ENCODE peak calls at places on chromosomes 3 and 15, in eight cellular contexts. C, Z, O, G, U, I, Y and X are unnamed samples.

GRCh38 chr15:83973816-83974215 is 261.8 kb upstream of the GOLGA6L4 start:
- DNase-seq in C (no peak), Z (no peak), O (peak), G (no peak), U (no peak), I (no peak), Y (no peak), X (no peak)

GRCh38 chr3:119418641-119419040 is 44.8 kb downstream of the TMEM39A start:
- DNase-seq in C (no peak), Z (no peak), O (peak), G (no peak), U (no peak), I (no peak), Y (no peak), X (no peak)

GRCh38 chr3:177451940-177452484 is 254.7 kb upstream of the TBL1XR1 start:
- DNase-seq in C (no peak), Z (no peak), O (no peak), G (no peak), U (no peak), I (no peak), Y (no peak), X (no peak)

GRCh38 chr15:40906947-40907802 is 12.9 kb downstream of the VPS18 start:
- DNase-seq in C (no peak), Z (peak), O (peak), G (no peak), U (peak), I (no peak), Y (no peak), X (no peak)

GRCh38 chr3:29936054-29936453 is 655.2 kb downstream of the RBMS3 start:
- DNase-seq in C (no peak), Z (no peak), O (no peak), G (no peak), U (no peak), I (no peak), Y (no peak), X (no peak)

GRCh38 chr15:32998979-32999677 is 195.4 kb downstream of the FMN1 start:
- DNase-seq in C (no peak), Z (no peak), O (no peak), G (no peak), U (no peak), I (no peak), Y (no peak), X (no peak)

GRCh38 chr15:90004671-90005070 is 3.5 kb downstream of the ZNF710 start:
- DNase-seq in C (no peak), Z (no peak), O (no peak), G (no peak), U (no peak), I (no peak), Y (no peak), X (peak)

GRCh38 chr15:93478922-93479321 is 389.9 kb upstream of the RGMA start:
- DNase-seq in C (no peak), Z (no peak), O (no peak), G (no peak), U (no peak), I (no peak), Y (no peak), X (no peak)

GRCh38 chr3:119557192-119557873 is 2.1 kb downstream of the CD80 start:
- DNase-seq in C (no peak), Z (no peak), O (no peak), G (no peak), U (no peak), I (no peak), Y (no peak), X (no peak)

GRCh38 chr3:64853456-64853855 is 165.7 kb upstream of the ADAMTS9 start:
- DNase-seq in C (no peak), Z (no peak), O (no peak), G (no peak), U (no peak), I (no peak), Y (no peak), X (no peak)

GRCh38 chr15:44261007-44261706 is 27.4 kb upstream of the GOLM2 start:
- DNase-seq in C (no peak), Z (no peak), O (no peak), G (no peak), U (no peak), I (no peak), Y (no peak), X (no peak)

GRCh38 chr3:128568602-128569490 is 75.8 kb upstream of the GATA2 start:
- DNase-seq in C (no peak), Z (no peak), O (no peak), G (no peak), U (no peak), I (no peak), Y (no peak), X (no peak)

GRCh38 chr3:153967260-153967659 is 153.9 kb upstream of the ARHGEF26 start:
- DNase-seq in C (no peak), Z (no peak), O (no peak), G (no peak), U (no peak), I (no peak), Y (no peak), X (no peak)

GRCh38 chr3:39267631-39268553 is 11.9 kb downstream of the CX3CR1 start:
- DNase-seq in C (no peak), Z (no peak), O (no peak), G (no peak), U (no peak), I (no peak), Y (no peak), X (no peak)

GRCh38 chr3:14126017-14126902 is 1.4 kb downstream of the TMEM43 start:
- DNase-seq in C (no peak), Z (no peak), O (peak), G (no peak), U (no peak), I (no peak), Y (no peak), X (no peak)

GRCh38 chr3:156507285-156507684 is 47.6 kb downstream of the SSR3 start:
- DNase-seq in C (no peak), Z (no peak), O (no peak), G (no peak), U (no peak), I (no peak), Y (no peak), X (no peak)

GRCh38 chr15:76177491-76178040 is 117.8 kb downstream of the TMEM266 start:
- DNase-seq in C (no peak), Z (no peak), O (no peak), G (no peak), U (no peak), I (no peak), Y (no peak), X (peak)

GRCh38 chr15:36399276-36399675 is 180.2 kb upstream of the CDIN1 start:
- DNase-seq in C (no peak), Z (no peak), O (no peak), G (no peak), U (no peak), I (no peak), Y (no peak), X (no peak)

GRCh38 chr15:50798684-50799083 is 33.2 kb upstream of the SPPL2A start:
- DNase-seq in C (peak), Z (no peak), O (no peak), G (no peak), U (no peak), I (no peak), Y (no peak), X (no peak)

GRCh38 chr15:66951976-66952375 is 113.4 kb upstream of the SMAD3 start:
- DNase-seq in C (no peak), Z (no peak), O (no peak), G (no peak), U (no peak), I (no peak), Y (no peak), X (no peak)

GRCh38 chr3:189361103-189361835 is 189.5 kb downstream of the TPRG1 start:
- DNase-seq in C (no peak), Z (no peak), O (no peak), G (no peak), U (no peak), I (no peak), Y (no peak), X (no peak)

GRCh38 chr3:22089284-22089683 is 338.3 kb upstream of the ZNF385D start:
- DNase-seq in C (peak), Z (no peak), O (no peak), G (no peak), U (no peak), I (no peak), Y (no peak), X (no peak)

GRCh38 chr3:123344175-123344908 is 104.5 kb downstream of the ADCY5 start:
- DNase-seq in C (no peak), Z (peak), O (no peak), G (no peak), U (no peak), I (no peak), Y (no peak), X (peak)

GRCh38 chr15:98941595-98942255 is 65.9 kb downstream of the PGPEP1L start:
- DNase-seq in C (no peak), Z (no peak), O (no peak), G (no peak), U (no peak), I (no peak), Y (no peak), X (no peak)

GRCh38 chr15:31098953-31099740 is 2.4 kb downstream of the TRPM1 start:
- DNase-seq in C (no peak), Z (no peak), O (no peak), G (no peak), U (no peak), I (no peak), Y (no peak), X (no peak)

GRCh38 chr3:10160925-10161324 is 3.8 kb upstream of the IRAK2 start:
- DNase-seq in C (no peak), Z (no peak), O (no peak), G (no peak), U (no peak), I (no peak), Y (no peak), X (no peak)

GRCh38 chr3:125123906-125124305 is 68.1 kb upstream of the HEG1 start:
- DNase-seq in C (no peak), Z (no peak), O (no peak), G (no peak), U (no peak), I (no peak), Y (no peak), X (no peak)

GRCh38 chr3:5423523-5423922 is 236.0 kb downstream of the EDEM1 start:
- DNase-seq in C (no peak), Z (no peak), O (no peak), G (no peak), U (no peak), I (no peak), Y (no peak), X (no peak)

GRCh38 chr3:153959321-153959717 is 161.9 kb upstream of the ARHGEF26 start:
- DNase-seq in C (no peak), Z (no peak), O (no peak), G (no peak), U (no peak), I (no peak), Y (no peak), X (no peak)

DNA sequence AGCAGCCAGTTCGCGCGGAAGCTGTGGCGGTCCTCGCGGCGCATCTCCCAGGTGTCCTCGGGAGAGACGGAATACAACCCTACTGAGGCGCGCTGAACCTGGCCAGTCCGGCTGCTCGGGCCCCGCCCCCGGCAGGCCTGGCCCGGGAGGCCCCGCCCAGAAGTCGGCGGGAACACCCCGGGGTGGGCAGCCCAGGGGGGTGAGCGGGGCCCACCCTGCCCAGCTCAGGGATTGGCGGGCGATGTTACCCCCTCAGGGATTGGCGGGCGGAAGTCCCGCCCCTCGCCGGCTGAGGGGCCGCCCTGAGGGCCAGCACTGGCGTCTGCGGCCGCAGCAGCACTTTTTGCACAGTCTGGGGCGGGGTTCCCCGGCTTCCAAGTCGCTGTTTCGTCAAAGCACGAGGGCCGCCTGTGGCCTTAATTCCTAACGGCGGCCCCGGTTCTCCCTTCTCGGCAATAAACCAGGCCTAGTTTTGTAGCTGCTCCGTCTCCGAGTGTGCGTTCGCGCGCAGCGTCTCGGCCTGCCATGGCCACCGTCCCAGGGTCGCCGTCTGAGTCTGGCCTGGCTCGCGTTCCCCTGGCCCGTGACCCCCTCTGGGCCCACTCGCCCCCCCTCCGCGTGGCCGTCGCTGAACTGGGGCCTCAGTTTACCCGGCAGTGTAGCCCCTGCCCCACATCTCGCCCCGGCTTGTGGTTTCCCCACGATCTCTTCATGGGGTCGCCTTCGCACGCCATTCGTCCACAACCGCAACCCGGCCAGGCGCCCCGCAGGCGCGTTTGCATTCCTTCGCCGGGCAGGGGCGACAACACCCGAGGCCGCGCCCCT is 30.0 kb downstream of the NBEAL2 start:
- DNase-seq in C (peak), Z (peak), O (no peak), G (peak), U (peak), I (peak), Y (no peak), X (no peak)
- TF ChIP-seq POLR2A in C (peak), Z (peak), O (no peak), G (no peak), U (peak), I (no peak), Y (no peak), X (no peak)

DNA sequence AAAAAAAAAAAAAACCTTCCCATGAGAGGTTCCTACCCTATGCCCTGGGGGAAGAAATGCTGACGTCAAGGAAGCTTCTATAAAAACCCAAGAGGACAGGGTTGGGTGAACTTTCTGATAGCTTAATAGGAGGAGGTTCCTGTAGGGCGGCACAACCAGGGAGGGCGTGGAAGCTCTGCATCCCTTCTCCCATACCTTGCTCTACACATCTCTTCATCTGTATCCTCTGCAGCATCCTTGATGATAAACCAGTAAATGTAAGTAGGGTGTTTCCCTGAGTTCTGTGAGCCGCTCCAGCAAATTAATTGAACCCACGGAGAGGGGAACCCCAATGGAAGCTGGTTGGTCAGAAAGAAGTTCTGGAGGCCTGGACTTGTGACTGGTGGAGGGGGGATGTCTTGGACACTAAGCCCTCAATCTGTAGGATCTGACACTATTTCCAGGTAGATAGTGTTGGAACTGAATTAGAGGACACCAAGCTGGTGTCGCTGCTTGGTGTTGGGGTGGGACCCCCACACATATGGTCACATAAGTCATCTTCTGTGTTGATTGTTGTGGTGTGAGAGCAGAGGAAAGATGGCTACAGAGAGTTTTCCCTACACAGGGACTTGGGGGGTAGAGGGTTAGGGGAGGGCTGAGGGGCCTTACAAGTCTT is 91.5 kb downstream of the ST6GAL1 start:
- DNase-seq in C (no peak), Z (no peak), O (no peak), G (no peak), U (no peak), I (no peak), Y (no peak), X (no peak)
- TF ChIP-seq POLR2A in C (no peak), Z (no peak), O (no peak), G (peak), U (no peak), I (no peak), Y (no peak), X (no peak)

DNA sequence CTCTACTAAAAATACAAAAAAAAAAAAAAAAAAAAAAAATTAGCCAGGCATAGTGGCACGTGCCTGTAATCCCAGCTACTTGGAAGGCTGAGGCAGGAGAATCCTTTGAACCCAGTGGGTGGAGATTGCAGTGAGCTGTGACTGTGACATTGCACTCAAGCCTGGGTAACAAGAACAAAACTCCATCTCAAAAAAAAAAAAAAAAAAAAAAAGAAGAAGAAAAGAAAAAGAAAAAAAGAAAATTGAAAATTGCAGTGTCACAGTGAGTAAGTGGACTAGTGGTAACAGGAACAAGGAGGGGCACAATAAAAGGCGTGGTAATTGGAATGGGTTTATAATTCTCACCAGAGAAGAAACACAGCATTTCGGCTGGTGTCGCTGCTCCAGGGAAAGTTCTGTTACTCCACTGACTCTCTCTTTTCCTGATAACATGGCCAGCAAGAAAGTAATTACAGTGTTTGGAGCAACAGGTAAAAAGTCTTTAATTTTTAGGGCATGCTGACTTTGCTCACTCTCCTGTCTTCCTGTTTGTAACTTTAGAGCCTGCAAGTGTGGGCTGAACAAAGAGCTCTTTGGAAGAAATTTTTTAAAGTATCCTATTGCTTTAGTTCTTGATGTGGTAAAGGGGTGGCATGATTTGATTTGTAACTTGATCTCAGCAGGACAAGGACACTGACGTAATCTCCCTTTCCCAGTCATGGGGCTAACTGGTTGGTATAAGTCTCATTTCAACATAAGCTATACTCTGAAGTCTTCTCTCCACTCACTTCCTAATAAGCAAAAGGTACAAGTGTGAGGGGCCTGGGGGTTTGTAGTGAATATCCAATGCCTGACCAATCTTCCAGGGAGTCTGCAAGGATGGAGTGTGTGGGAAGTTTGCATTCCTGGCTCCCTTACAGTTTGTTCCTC is 22.0 kb upstream of the TRA2B start:
- DNase-seq in C (peak), Z (no peak), O (peak), G (no peak), U (no peak), I (no peak), Y (no peak), X (peak)
- TF ChIP-seq POLR2A in C (no peak), Z (no peak), O (no peak), G (no peak), U (peak), I (no peak), Y (no peak), X (no peak)

DNA sequence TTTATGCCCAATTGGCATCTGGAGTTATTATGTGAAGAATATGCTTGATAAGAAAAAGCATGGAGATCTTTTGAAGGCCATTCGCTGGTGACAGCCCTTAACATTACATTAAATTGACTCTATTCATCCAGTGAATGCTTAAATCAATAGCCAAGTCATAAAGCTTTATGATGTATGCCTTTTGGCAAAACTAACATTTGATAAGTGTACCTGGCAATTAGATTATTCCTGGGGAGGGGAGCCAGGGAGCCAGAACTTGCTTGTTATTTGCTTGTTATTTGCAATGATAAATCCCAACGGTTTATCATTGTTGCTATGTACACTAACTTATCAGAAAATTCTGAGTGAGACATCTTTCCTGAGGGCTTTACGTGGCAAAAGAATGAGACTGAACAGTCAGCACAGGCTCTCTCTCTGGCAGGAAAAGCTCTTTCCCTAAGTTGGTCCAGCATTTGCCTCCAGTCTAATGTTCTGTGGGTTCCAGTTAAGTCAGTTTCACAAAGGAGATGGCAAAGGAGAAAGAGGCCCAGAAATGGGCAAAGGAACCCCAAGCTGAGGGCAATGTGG is 35.8 kb upstream of the FBN1 start:
- DNase-seq in C (no peak), Z (no peak), O (no peak), G (no peak), U (no peak), I (no peak), Y (no peak), X (no peak)
- TF ChIP-seq POLR2A in C (no peak), Z (no peak), O (no peak), G (no peak), U (no peak), I (no peak), Y (no peak), X (no peak)

DNA sequence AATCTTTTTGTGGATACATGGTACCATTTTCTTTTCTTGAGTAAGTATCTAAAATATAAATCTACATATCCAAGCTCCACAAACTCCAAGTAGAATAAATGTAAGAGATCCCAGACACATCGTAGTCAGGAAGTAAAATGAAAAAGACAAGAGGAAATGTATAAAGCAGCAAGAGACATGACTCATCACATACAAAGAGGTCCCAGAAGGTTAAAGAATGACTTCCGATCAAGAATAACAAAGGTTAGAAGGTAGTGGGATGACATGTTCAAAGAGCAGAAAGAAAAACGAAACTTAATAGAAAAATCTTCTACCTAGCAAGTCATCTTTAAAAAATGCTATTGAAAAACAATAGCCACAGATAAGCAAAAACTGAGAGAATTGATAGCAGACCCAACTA is 705.8 kb downstream of the NR2F2 start:
- DNase-seq in C (no peak), Z (no peak), O (no peak), G (no peak), U (no peak), I (no peak), Y (no peak), X (no peak)
- TF ChIP-seq POLR2A in C (no peak), Z (no peak), O (no peak), G (no peak), U (no peak), I (no peak), Y (no peak), X (no peak)